ENCODE peak calls at places on chromosomes 7 and 10, in seven cellular contexts. A is NCI-H2029 treated with DMSO at 0.1 percent for 48 hours; J is NCI-H460; F is small intestine; H is stimulated activated CD8-positive, alpha-beta memory T cell treated with anti-CD3 and anti-CD28 coated beads, Interleukin-7, amount 100 ng/mL, for 1 hour; L is fibroblast of lung; N is HTR-8/SVneo. B is an unnamed sample.

GRCh38 chr10:23994459-23995046 is 214.4 kb upstream of the KIAA1217 start:
- DNase-seq in J (peak), A (no peak), H (no peak), L (peak), F (peak), N (peak), B (no peak)

GRCh38 chr10:119478111-119479047 is 64.1 kb downstream of the RGS10 start:
- DNase-seq in H (no peak), N (no peak), L (no peak), J (no peak), A (no peak), F (no peak), B (no peak)

GRCh38 chr10:115975031-115975430 is 298.0 kb downstream of the GFRA1 start:
- DNase-seq in N (no peak), H (no peak), L (no peak), A (no peak), F (no peak), J (no peak), B (no peak)

GRCh38 chr10:102453502-102453901 is 2.2 kb upstream of the C10orf95 start:
- DNase-seq in J (no peak), H (no peak), F (no peak), A (no peak), N (no peak), L (no peak), B (no peak)

GRCh38 chr7:64990216-64990615 is 620 bp downstream of the ZNF117 start:
- DNase-seq in J (no peak), H (no peak), F (no peak), L (no peak), N (no peak), A (no peak), B (no peak)

GRCh38 chr10:103829266-103829665 is 26.1 kb downstream of the SH3PXD2A start:
- DNase-seq in J (no peak), L (no peak), F (no peak), H (no peak), A (no peak), N (no peak), B (no peak)

GRCh38 chr7:114502454-114503254 is 88.0 kb downstream of the FOXP2 start:
- DNase-seq in L (peak), H (no peak), F (peak), A (no peak), N (peak), J (peak), B (no peak)

GRCh38 chr7:6536262-6536770 is 14.9 kb downstream of the GRID2IP start:
- DNase-seq in L (no peak), F (no peak), N (peak), J (no peak), A (no peak), H (no peak), B (no peak)

GRCh38 chr7:67821116-67821515 is 824.5 kb downstream of the TYW1 start:
- DNase-seq in F (no peak), A (no peak), H (no peak), N (no peak), L (peak), J (no peak), B (no peak)

GRCh38 chr7:99788554-99788953 is 4.6 kb upstream of the CYP3A4 start:
- DNase-seq in L (no peak), F (no peak), J (no peak), H (no peak), N (no peak), A (no peak), B (no peak)

GRCh38 chr10:72365106-72365505 is 10.4 kb upstream of the DNAJB12 start:
- DNase-seq in N (no peak), F (no peak), L (no peak), A (no peak), H (no peak), J (no peak), B (no peak)

GRCh38 chr7:82018226-82018625 is 248.4 kb upstream of the HGF start:
- DNase-seq in A (no peak), F (no peak), H (no peak), N (no peak), J (no peak), L (peak), B (no peak)

GRCh38 chr7:35329026-35329425 is 75.1 kb upstream of the TBX20 start:
- DNase-seq in F (no peak), N (no peak), H (no peak), A (no peak), L (no peak), J (no peak), B (no peak)

GRCh38 chr7:127647636-127648035 is 4.4 kb upstream of the SND1 start:
- DNase-seq in A (no peak), N (no peak), L (no peak), F (no peak), H (no peak), J (no peak), B (no peak)

GRCh38 chr7:152887779-152888178 is 128.2 kb downstream of the ACTR3B start:
- DNase-seq in J (no peak), L (no peak), H (no peak), N (no peak), F (no peak), A (no peak), B (no peak)

GRCh38 chr10:62817120-62817762 is 1.1 kb upstream of the EGR2 start:
- DNase-seq in N (no peak), L (no peak), H (peak), F (peak), A (no peak), J (no peak), B (peak)

GRCh38 chr10:6163364-6164270 is 39.1 kb upstream of the PFKFB3 start:
- DNase-seq in N (peak), A (no peak), J (peak), L (peak), F (peak), H (peak), B (peak)

GRCh38 chr7:70693300-70693689 is 438.6 kb upstream of the GALNT17 start:
- DNase-seq in J (no peak), H (no peak), L (peak), A (no peak), N (no peak), F (no peak), B (no peak)

GRCh38 chr10:52146766-52147165 is 167.3 kb upstream of the DKK1 start:
- DNase-seq in H (no peak), J (no peak), L (peak), F (no peak), A (no peak), N (no peak), B (no peak)

B was measured in activated CD4-positive, CD25-positive, alpha-beta regulatory T cell.